ENCODE peak calls at places on chromosome 13, in six cellular contexts. C is HAP-1; K is central memory CD4-positive, alpha-beta T cell; W is activated T-cell treated with anti-CD3 and anti-CD28 coated beads, Interleukin-2, amount 50 U/mL, for 1 hour; S is Caki2; U is bronchial epithelial cell. N is an unnamed sample.

GRCh38 chr13:100128373-100128772 is 39.5 kb downstream of the PCCA start:
- DNase-seq in C (no peak), K (no peak), W (no peak), S (no peak), U (peak), N (no peak)

GRCh38 chr13:88840085-88840484 is 1168.9 kb downstream of the SLITRK5 start:
- DNase-seq in C (no peak), K (no peak), W (no peak), S (no peak), U (peak), N (no peak)

GRCh38 chr13:33169273-33169980 is 116.1 kb downstream of the STARD13 start:
- DNase-seq in C (no peak), K (no peak), W (no peak), S (no peak), U (peak), N (no peak)

GRCh38 chr13:20518652-20519051 is 7.0 kb downstream of the CRYL1 start:
- DNase-seq in C (no peak), K (no peak), W (no peak), S (no peak), U (no peak), N (no peak)

GRCh38 chr13:38166121-38166520 is 183.5 kb upstream of the UFM1 start:
- DNase-seq in C (no peak), K (no peak), W (no peak), S (no peak), U (peak), N (no peak)

GRCh38 chr13:71278512-71278911 is 588.5 kb downstream of the DACH1 start:
- DNase-seq in C (peak), K (no peak), W (no peak), S (no peak), U (no peak), N (no peak)

GRCh38 chr13:40096357-40096911 is 441.0 kb downstream of the COG6 start:
- DNase-seq in C (peak), K (peak), W (peak), S (no peak), U (no peak), N (no peak)

GRCh38 chr13:29125145-29125933 is 305.2 kb downstream of the MTUS2 start:
- DNase-seq in C (no peak), K (peak), W (no peak), S (no peak), U (no peak), N (no peak)

GRCh38 chr13:94886191-94886590 is 173.8 kb upstream of the SOX21 start:
- DNase-seq in C (no peak), K (no peak), W (no peak), S (peak), U (no peak), N (no peak)

GRCh38 chr13:73025212-73026012 is 33.4 kb upstream of the KLF5 start:
- DNase-seq in C (no peak), K (no peak), W (no peak), S (no peak), U (peak), N (no peak)

GRCh38 chr13:79226938-79227337 is 179.1 kb downstream of the RBM26 start:
- DNase-seq in C (no peak), K (no peak), W (no peak), S (no peak), U (no peak), N (no peak)

GRCh38 chr13:111219306-111219705 is 101.1 kb upstream of the TEX29 start:
- DNase-seq in C (no peak), K (no peak), W (no peak), S (no peak), U (no peak), N (no peak)

GRCh38 chr13:29521336-29521735 is 74.2 kb downstream of the SLC7A1 start:
- DNase-seq in C (no peak), K (no peak), W (peak), S (no peak), U (no peak), N (no peak)

GRCh38 chr13:112908342-112908741 is 60.7 kb upstream of the MCF2L start:
- DNase-seq in C (no peak), K (no peak), W (no peak), S (no peak), U (no peak), N (peak)

GRCh38 chr13:113553541-113554332 is 30.8 kb upstream of the TFDP1 start:
- DNase-seq in C (no peak), K (no peak), W (no peak), S (no peak), U (no peak), N (no peak)

GRCh38 chr13:54486421-54487166 is 1458.0 kb downstream of the OLFM4 start:
- DNase-seq in C (no peak), K (no peak), W (no peak), S (no peak), U (no peak), N (no peak)

GRCh38 chr13:20118268-20119140 is 42.3 kb downstream of the GJA3 start:
- DNase-seq in C (no peak), K (peak), W (no peak), S (peak), U (no peak), N (no peak)

GRCh38 chr13:64688893-64689677 is 2541.1 kb downstream of the PCDH9 start:
- DNase-seq in C (no peak), K (no peak), W (no peak), S (peak), U (peak), N (no peak)

GRCh38 chr13:101959016-101959415 is 442.8 kb downstream of the FGF14 start:
- DNase-seq in C (no peak), K (no peak), W (no peak), S (no peak), U (no peak), N (no peak)

GRCh38 chr13:88153353-88153752 is 482.2 kb downstream of the SLITRK5 start:
- DNase-seq in C (no peak), K (no peak), W (no peak), S (no peak), U (no peak), N (no peak)

GRCh38 chr13:53782400-53783030 is 753.9 kb downstream of the OLFM4 start:
- DNase-seq in C (peak), K (no peak), W (no peak), S (peak), U (peak), N (peak)

GRCh38 chr13:113421673-113422270 is 31.5 kb downstream of the ADPRHL1 start:
- DNase-seq in C (no peak), K (no peak), W (no peak), S (no peak), U (no peak), N (no peak)

GRCh38 chr13:24107955-24108614 is 52.4 kb upstream of the SPATA13 start:
- DNase-seq in C (peak), K (no peak), W (no peak), S (no peak), U (no peak), N (no peak)

GRCh38 chr13:52984881-52985363 is 43.7 kb upstream of the OLFM4 start:
- DNase-seq in C (no peak), K (no peak), W (no peak), S (no peak), U (no peak), N (no peak)

GRCh38 chr13:46478641-46479040 is 74.3 kb upstream of the LRCH1 start:
- DNase-seq in C (no peak), K (no peak), W (no peak), S (no peak), U (no peak), N (no peak)

GRCh38 chr13:32309812-32310706 is 5.1 kb downstream of the ZAR1L start:
- DNase-seq in C (peak), K (peak), W (no peak), S (peak), U (peak), N (peak)

GRCh38 chr13:95571941-95572340 is 19.4 kb downstream of the CLDN10 start:
- DNase-seq in C (peak), K (no peak), W (no peak), S (no peak), U (no peak), N (no peak)

GRCh38 chr13:112575680-112576079 is 12.3 kb downstream of the TUBGCP3 start:
- DNase-seq in C (no peak), K (no peak), W (no peak), S (no peak), U (no peak), N (no peak)

GRCh38 chr13:71866173-71867091 is 572 bp downstream of the DACH1 start:
- DNase-seq in C (peak), K (no peak), W (peak), S (peak), U (no peak), N (peak)

GRCh38 chr13:33352520-33352919 is 67.0 kb upstream of the STARD13 start:
- DNase-seq in C (no peak), K (no peak), W (no peak), S (no peak), U (no peak), N (no peak)

GRCh38 chr13:112716841-112717520 is 27.1 kb downstream of the ATP11A start:
- DNase-seq in C (no peak), K (no peak), W (no peak), S (no peak), U (no peak), N (no peak)

GRCh38 chr13:96810104-96810503 is 184.2 kb downstream of the OXGR1 start:
- DNase-seq in C (no peak), K (no peak), W (no peak), S (no peak), U (no peak), N (no peak)

N was measured in KBM-7.